ENCODE peak calls at places on chromosomes 13 and 19, in four cellular contexts. X is hypothalamus; F is stimulated activated CD4-positive, alpha-beta T cell treated with anti-CD3 and anti-CD28 coated beads, TNF-alpha, amount 100 ng/mL, for 4 hours; Q is NCI-H1105. T is an unnamed sample.

GRCh38 chr19:15779756-15780476 is 7.5 kb upstream of the OR10H5 start:
- DNase-seq in F (no peak), X (peak; percentile 79), Q (no peak), T (no peak)

GRCh38 chr13:36685912-36686311 is 12.1 kb downstream of the SERTM1 start:
- DNase-seq in Q (no peak), F (no peak), X (no peak), T (no peak)

GRCh38 chr19:43533546-43534304 is 737 bp downstream of the ZNF575 start:
- DNase-seq in X (peak; percentile 70), F (peak; percentile 88), Q (peak; percentile 99), T (peak; percentile 99)

GRCh38 chr19:6458695-6459355 is 767 bp downstream of the SLC25A23 start:
- DNase-seq in X (no peak), Q (no peak), F (no peak), T (no peak)

GRCh38 chr19:15251010-15251748 is 18.9 kb upstream of the EPHX3 start:
- DNase-seq in X (no peak), Q (no peak), F (no peak), T (peak; percentile 51)

GRCh38 chr13:28583661-28584091 is 75.3 kb upstream of the POMP start:
- DNase-seq in X (no peak), F (no peak), Q (no peak), T (no peak)

GRCh38 chr19:45439569-45440258 is 16.0 kb upstream of the ERCC1 start:
- DNase-seq in Q (peak; percentile 84), X (peak; percentile 76), F (peak; percentile 67), T (peak; percentile 52)

GRCh38 chr19:48551437-48552302 is at the start of gene SULT2B1:
- DNase-seq in Q (peak; percentile 93), X (no peak), F (no peak), T (no peak)

GRCh38 chr19:6866646-6867255 is 20.6 kb upstream of the ADGRE1 start:
- DNase-seq in X (no peak), F (no peak), Q (no peak), T (no peak)

GRCh38 chr13:46685006-46685730 is 111.8 kb downstream of the ESD start:
- DNase-seq in F (no peak), X (no peak), Q (no peak), T (no peak)

T was measured in COLO829.